ENCODE peak calls at places on chromosomes 6 and 20, in seven cellular contexts. Z is IMR-90; A is GF-D8; C is MM.1S; O is activated CD4-positive, alpha-beta T cell treated with anti-CD3 and anti-CD28 coated beads for 48 hours; R is Jurkat, Clone E6-1; U is Peyer's patch. W is an unnamed sample.

GRCh38 chr6:31180500-31180899 is 10.0 kb upstream of the POU5F1 start:
- DNase-seq in Z (no peak), A (no peak), C (peak), O (peak), R (no peak), U (no peak), W (peak)

GRCh38 chr20:42708261-42708660 is 481.4 kb downstream of the PTPRT start:
- DNase-seq in Z (no peak), A (no peak), C (no peak), O (no peak), R (no peak), U (no peak), W (no peak)

GRCh38 chr6:43274916-43275597 is 23.0 kb upstream of the SLC22A7 start:
- DNase-seq in Z (no peak), A (no peak), C (no peak), O (peak), R (no peak), U (peak), W (no peak)

GRCh38 chr6:32837651-32838113 is 857 bp downstream of the TAP2 start:
- DNase-seq in Z (no peak), A (no peak), C (no peak), O (no peak), R (no peak), U (no peak), W (no peak)

GRCh38 chr6:102619585-102619984 is 1226.1 kb downstream of the GRIK2 start:
- DNase-seq in Z (peak), A (no peak), C (peak), O (no peak), R (peak), U (no peak), W (no peak)

GRCh38 chr6:13234130-13234529 is 94.2 kb downstream of the TBC1D7 start:
- DNase-seq in Z (no peak), A (no peak), C (no peak), O (no peak), R (no peak), U (no peak), W (no peak)

GRCh38 chr20:57417830-57418780 is 26.9 kb downstream of the RBM38 start:
- DNase-seq in Z (no peak), A (no peak), C (peak), O (no peak), R (no peak), U (no peak), W (no peak)

GRCh38 chr6:8041933-8042583 is 22.1 kb downstream of the BLOC1S5 start:
- DNase-seq in Z (no peak), A (no peak), C (no peak), O (no peak), R (no peak), U (no peak), W (no peak)

GRCh38 chr20:30921286-30922071 is 336.0 kb upstream of the DEFB115 start:
- DNase-seq in Z (no peak), A (no peak), C (no peak), O (no peak), R (no peak), U (no peak), W (no peak)

GRCh38 chr6:147040041-147040440 is 164.2 kb upstream of the STXBP5 start:
- DNase-seq in Z (peak), A (no peak), C (no peak), O (no peak), R (no peak), U (no peak), W (no peak)

GRCh38 chr6:14035448-14035847 is 82.1 kb upstream of the CD83 start:
- DNase-seq in Z (peak), A (no peak), C (no peak), O (no peak), R (no peak), U (no peak), W (no peak)

GRCh38 chr6:158892266-158892665 is 73.1 kb upstream of the EZR start:
- DNase-seq in Z (no peak), A (no peak), C (no peak), O (no peak), R (no peak), U (no peak), W (no peak)

GRCh38 chr6:108524528-108525218 is 36.0 kb upstream of the FOXO3 start:
- DNase-seq in Z (peak), A (no peak), C (no peak), O (no peak), R (no peak), U (no peak), W (no peak)

GRCh38 chr6:106658469-106658868 is 29.1 kb downstream of the QRSL1 start:
- DNase-seq in Z (peak), A (peak), C (no peak), O (no peak), R (no peak), U (no peak), W (no peak)

GRCh38 chr6:140051521-140052455 is 677.3 kb upstream of the CITED2 start:
- DNase-seq in Z (peak), A (no peak), C (no peak), O (no peak), R (no peak), U (no peak), W (no peak)

GRCh38 chr6:101000334-101000733 is 119.2 kb upstream of the ASCC3 start:
- DNase-seq in Z (no peak), A (peak), C (no peak), O (no peak), R (no peak), U (no peak), W (no peak)

GRCh38 chr6:132964101-132964867 is 149.9 kb downstream of the RPS12 start:
- DNase-seq in Z (peak), A (no peak), C (peak), O (no peak), R (no peak), U (no peak), W (no peak)

GRCh38 chr6:35687658-35688604 is 784 bp downstream of the FKBP5 start:
- DNase-seq in Z (peak), A (no peak), C (peak), O (peak), R (no peak), U (peak), W (no peak)

GRCh38 chr6:70369332-70369950 is 43.9 kb upstream of the FAM135A start:
- DNase-seq in Z (peak), A (peak), C (peak), O (peak), R (peak), U (peak), W (peak)

GRCh38 chr6:75503291-75503690 is 9.7 kb upstream of the FILIP1 start:
- DNase-seq in Z (peak), A (no peak), C (no peak), O (no peak), R (no peak), U (no peak), W (no peak)

GRCh38 chr20:47343007-47343472 is 13.5 kb downstream of the ZMYND8 start:
- DNase-seq in Z (peak), A (no peak), C (no peak), O (no peak), R (no peak), U (no peak), W (no peak)

GRCh38 chr6:39887692-39888450 is 46.4 kb downstream of the MOCS1 start:
- DNase-seq in Z (peak), A (no peak), C (no peak), O (no peak), R (no peak), U (no peak), W (peak)

GRCh38 chr6:157987788-157988699 is 6.4 kb downstream of the SYNJ2 start:
- DNase-seq in Z (no peak), A (no peak), C (no peak), O (no peak), R (no peak), U (peak), W (no peak)

W was measured in GOT3.